ENCODE peak calls at places on chromosomes 5 and 9, in five cellular contexts. M is CD8-positive, alpha-beta T cell; I is transverse colon; L is Peyer's patch; Q is prostate gland. J is an unnamed sample.

GRCh38 chr5:82329393-82329792 is 51.2 kb upstream of the RPS23 start:
- DNase-seq in M (no peak), I (no peak), L (no peak), Q (no peak), J (no peak)

GRCh38 chr9:20499013-20499412 is 123.3 kb downstream of the MLLT3 start:
- DNase-seq in M (no peak), I (no peak), L (no peak), Q (no peak), J (no peak)

GRCh38 chr9:128707446-128707845 is 5.1 kb downstream of the PKN3 start:
- DNase-seq in M (no peak), I (no peak), L (no peak), Q (no peak), J (no peak)

GRCh38 chr9:265209-265900 is 50.7 kb downstream of the DOCK8 start:
- DNase-seq in M (no peak), I (no peak), L (no peak), Q (no peak), J (no peak)

GRCh38 chr9:37575511-37575914 is 667 bp downstream of the FBXO10 start:
- DNase-seq in M (no peak), I (peak; percentile 35), L (peak; percentile 64), Q (no peak), J (no peak)

GRCh38 chr9:68523367-68523936 is 17.2 kb downstream of the TMEM252 start:
- DNase-seq in M (no peak), I (no peak), L (no peak), Q (no peak), J (no peak)

GRCh38 chr5:115079934-115080623 is 89.6 kb downstream of the TRIM36 start:
- DNase-seq in M (no peak), I (no peak), L (no peak), Q (no peak), J (no peak)

GRCh38 chr5:77133061-77133758 is 46.1 kb upstream of the ZBED3 start:
- DNase-seq in M (no peak), I (peak; percentile 28), L (peak; percentile 20), Q (peak; percentile 75), J (peak; percentile 93)

GRCh38 chr9:111662851-111663823 is 1.7 kb downstream of the GNG10 start:
- DNase-seq in M (no peak), I (no peak), L (no peak), Q (no peak), J (no peak)

GRCh38 chr9:109110326-109111014 is 9.3 kb downstream of the TMEM245 start:
- DNase-seq in M (no peak), I (no peak), L (no peak), Q (no peak), J (no peak)

GRCh38 chr5:10630126-10630525 is 66.3 kb downstream of the ANKRD33B start:
- DNase-seq in M (no peak), I (no peak), L (no peak), Q (no peak), J (no peak)

GRCh38 chr5:88660947-88661869 is 221.8 kb downstream of the MEF2C start:
- DNase-seq in M (no peak), I (peak; percentile 60), L (no peak), Q (no peak), J (no peak)
- H3K4me3 ChIP-seq in M (peak overlapping the region; percentile 18), I (peak overlapping the region; percentile 30), L (peak overlapping the region; percentile 41), Q (no peak overlapping the region), J (peak overlapping the region; percentile 1)

GRCh38 chr5:102762095-102762534 is 7.0 kb downstream of the PAM start:
- DNase-seq in M (no peak), I (no peak), L (no peak), Q (no peak), J (no peak)
- H3K4me1 ChIP-seq in M (peaks cover 14% of the 10 kb centered on the region), I (peaks cover 5% of the 10 kb centered on the region), L (no peaks in the 10 kb centered on the region), Q (no peaks in the 10 kb centered on the region), J (peaks cover 23% of the 10 kb centered on the region)

DNA sequence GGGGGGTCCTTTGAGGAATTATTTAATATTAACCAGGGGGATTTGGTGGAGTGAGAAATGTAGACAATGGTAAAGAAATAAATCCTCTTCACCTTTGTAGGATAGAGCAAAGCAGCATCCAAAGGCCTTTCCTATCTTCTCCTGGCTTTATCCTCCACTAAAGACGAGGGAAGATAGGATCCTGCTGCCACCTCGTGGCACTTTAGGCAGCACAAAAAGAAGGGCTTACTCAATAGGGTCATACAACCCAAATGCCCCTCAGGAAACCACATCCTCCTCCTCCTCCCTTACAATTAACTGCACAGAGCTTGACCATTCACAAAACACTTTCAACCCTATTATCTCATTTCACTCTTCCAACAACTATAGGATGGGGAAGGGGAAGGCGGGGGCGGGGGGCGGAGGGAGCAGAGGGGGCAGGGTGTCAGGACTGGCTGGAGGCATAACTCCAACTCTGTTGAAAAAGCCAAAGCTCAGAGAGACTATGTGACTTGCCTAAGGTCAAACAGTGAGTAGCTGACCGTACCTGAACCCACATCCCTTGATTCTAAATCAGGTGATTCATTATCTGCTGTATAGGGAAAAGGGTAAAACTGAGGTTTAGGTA is 45.4 kb upstream of the MYOT start:
- DNase-seq in M (no peak), I (peak; percentile 45), L (no peak), Q (peak; percentile 37), J (no peak)
- TF ChIP-seq CTCF in M (no peak), I (peak; percentile 38), L (peak; percentile 69), Q (peak; percentile 14), J (peak; percentile 66)

DNA sequence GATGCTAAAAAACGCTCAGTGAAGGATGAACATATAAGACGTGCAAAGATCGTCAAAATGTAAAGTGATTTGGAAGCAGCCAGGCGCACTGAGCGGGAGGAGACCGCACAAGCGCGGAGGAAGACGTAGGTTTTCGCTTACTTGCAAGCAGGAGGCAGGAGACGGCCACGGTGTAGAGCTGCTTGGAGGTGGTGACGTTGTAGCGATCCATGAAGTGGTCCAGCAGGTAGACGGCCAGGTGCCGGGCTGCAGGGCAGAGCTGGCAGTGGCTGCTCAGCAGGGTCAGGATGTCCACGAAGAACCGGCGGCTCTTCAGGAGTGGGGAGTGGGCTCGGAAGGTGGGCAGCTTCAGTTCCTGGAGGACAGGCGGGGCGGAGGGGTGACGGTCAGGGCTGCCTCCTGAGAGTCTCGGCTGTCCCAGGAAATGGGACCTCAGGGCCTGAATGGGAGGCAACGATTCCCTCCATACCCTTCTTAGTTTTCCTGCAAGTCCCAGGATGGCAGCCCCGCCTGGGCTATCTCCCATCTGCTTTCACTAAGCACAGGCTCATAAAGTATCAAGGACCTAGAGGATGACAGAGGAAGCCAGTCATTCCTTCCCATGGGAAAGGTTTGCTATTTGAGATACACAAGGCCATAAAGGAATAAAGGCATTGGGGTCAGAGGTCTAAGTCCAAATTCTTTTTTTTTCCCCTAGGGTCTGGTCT is 31.8 kb downstream of the CCNJL start:
- DNase-seq in M (no peak), I (peak; percentile 64), L (no peak), Q (no peak), J (no peak)
- H3K4me3 ChIP-seq in M (no peak overlapping the region), I (no peak overlapping the region), L (peak overlapping the region; percentile 21), Q (no peak overlapping the region), J (no peak overlapping the region)

DNA sequence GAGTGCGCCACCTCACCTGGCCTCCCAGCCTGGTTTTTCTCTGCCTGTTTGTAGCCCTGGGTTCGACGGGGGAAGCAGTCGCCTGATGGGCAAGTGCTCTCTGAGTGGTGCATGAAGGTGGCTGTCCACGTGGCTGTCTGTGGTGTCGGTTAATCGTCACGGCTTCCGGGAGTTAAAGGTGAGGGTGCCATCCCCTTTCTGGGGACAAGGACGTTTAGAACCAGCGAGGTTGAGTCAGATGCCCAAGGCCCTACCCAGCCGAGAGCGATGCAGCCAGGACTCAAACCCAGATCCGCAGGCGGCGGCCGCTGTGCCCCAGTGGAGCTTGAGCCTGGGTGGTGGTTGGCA is 47.7 kb downstream of the RXRA start:
- DNase-seq in M (no peak), I (no peak), L (no peak), Q (no peak), J (no peak)
- H3K4me1 ChIP-seq in M (peaks cover 4% of the 10 kb centered on the region), I (peaks cover 65% of the 10 kb centered on the region), L (peaks cover 13% of the 10 kb centered on the region), Q (peaks cover 69% of the 10 kb centered on the region), J (peaks cover 71% of the 10 kb centered on the region)

GRCh38 chr9:75429531-75430454 is 341.5 kb downstream of the OSTF1 start:
- DNase-seq in M (no peak), I (no peak), L (no peak), Q (no peak), J (no peak)
- TF ChIP-seq CTCF in M (no peak), I (no peak), L (peak; percentile 64), Q (no peak), J (no peak)

DNA sequence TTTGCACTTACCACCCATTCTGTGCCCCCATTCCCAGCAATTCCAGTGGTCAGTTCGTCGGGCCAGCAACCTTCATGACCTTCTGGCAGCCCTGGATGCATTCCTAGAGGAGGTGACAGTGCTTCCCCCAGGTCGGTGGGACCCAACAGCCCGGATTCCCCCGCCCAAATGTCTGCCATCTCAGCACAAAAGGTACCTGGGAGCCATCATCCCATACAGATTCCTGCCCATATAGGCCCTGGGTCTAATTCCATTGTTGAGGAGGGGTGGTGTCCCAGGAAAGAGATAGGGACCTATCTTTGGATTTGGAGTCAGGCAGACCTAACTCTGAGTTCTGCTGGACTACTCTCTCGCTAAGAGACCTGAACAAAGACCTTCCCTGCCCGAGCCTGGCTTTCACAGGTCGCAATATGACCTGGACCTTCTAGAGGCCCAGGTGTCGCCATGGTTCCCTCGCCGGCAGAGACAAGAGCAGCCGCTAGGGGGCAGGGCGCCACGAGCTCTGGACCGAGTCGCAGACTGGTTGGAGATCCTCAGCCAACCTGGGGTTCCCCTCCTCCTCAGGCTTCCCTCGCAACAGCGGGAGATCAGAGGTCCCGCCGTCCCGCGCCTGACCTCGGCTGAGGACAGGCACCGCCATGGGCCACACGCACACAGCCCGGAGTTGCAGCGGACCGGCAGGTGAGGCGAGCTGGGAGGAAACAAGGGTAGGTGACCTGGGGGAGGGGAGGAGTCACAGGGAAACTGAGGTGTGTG is 3.1 kb downstream of the SLC4A9 start:
- DNase-seq in M (peak; percentile 85), I (peak; percentile 89), L (peak; percentile 73), Q (peak; percentile 61), J (no peak)
- H3K4me3 ChIP-seq in M (peak overlapping the region; percentile 28), I (no peak overlapping the region), L (peak overlapping the region; percentile 44), Q (no peak overlapping the region), J (peak overlapping the region; percentile 19)